ENCODE peak calls at places on chromosomes 6 and 20, in six cellular contexts. T is GM23248; C is A549; P is stimulated activated CD4-positive, alpha-beta T cell treated with anti-CD3 and anti-CD28 coated beads, Interleukin-2, amount 100 ng/mL, for 48 hours; G is neural crest cell; V is activated CD4-positive, alpha-beta T cell treated with anti-CD3 and anti-CD28 coated beads for 24 hours. N is an unnamed sample.

GRCh38 chr20:45322952-45323383 is 14.9 kb upstream of the MATN4 start:
- DNase-seq in T (peak), C (peak), P (no peak), G (no peak), V (no peak), N (peak)

GRCh38 chr20:25203891-25204320 is 8.4 kb downstream of the ENTPD6 start:
- DNase-seq in T (no peak), C (no peak), P (no peak), G (no peak), V (no peak), N (no peak)

GRCh38 chr6:16511048-16511660 is 250.1 kb downstream of the ATXN1 start:
- DNase-seq in T (peak), C (peak), P (no peak), G (no peak), V (no peak), N (no peak)

GRCh38 chr20:20174089-20174835 is 121.9 kb downstream of the CFAP61 start:
- DNase-seq in T (no peak), C (no peak), P (no peak), G (no peak), V (no peak), N (no peak)

GRCh38 chr6:16154904-16155303 is 26.0 kb downstream of the MYLIP start:
- DNase-seq in T (peak), C (no peak), P (no peak), G (no peak), V (no peak), N (no peak)

GRCh38 chr20:38612921-38613320 is 11.3 kb downstream of the ARHGAP40 start:
- DNase-seq in T (no peak), C (no peak), P (no peak), G (no peak), V (no peak), N (no peak)

GRCh38 chr20:61608275-61609085 is 356.4 kb downstream of the CDH4 start:
- DNase-seq in T (peak), C (peak), P (no peak), G (peak), V (no peak), N (peak)

GRCh38 chr6:168105813-168106660 is 27.0 kb upstream of the FRMD1 start:
- DNase-seq in T (peak), C (no peak), P (no peak), G (no peak), V (no peak), N (no peak)

GRCh38 chr6:34015576-34015975 is 130.3 kb downstream of the GRM4 start:
- DNase-seq in T (peak), C (no peak), P (no peak), G (no peak), V (no peak), N (no peak)

GRCh38 chr6:43172127-43173007 is 1.3 kb downstream of the SRF start:
- DNase-seq in T (peak), C (peak), P (peak), G (peak), V (no peak), N (peak)

GRCh38 chr6:99333068-99333467 is 16.4 kb downstream of the FAXC start:
- DNase-seq in T (no peak), C (no peak), P (no peak), G (no peak), V (no peak), N (no peak)

GRCh38 chr6:11172501-11173337 is 59.7 kb downstream of the NEDD9 start:
- DNase-seq in T (peak), C (peak), P (peak), G (peak), V (peak), N (peak)

GRCh38 chr6:41280658-41281057 is 5.8 kb downstream of the TREM1 start:
- DNase-seq in T (no peak), C (no peak), P (no peak), G (no peak), V (no peak), N (no peak)

GRCh38 chr6:134065706-134066105 is 13.3 kb upstream of the SLC2A12 start:
- DNase-seq in T (peak), C (peak), P (peak), G (no peak), V (no peak), N (no peak)

GRCh38 chr6:148700713-148701392 is 46.0 kb upstream of the UST start:
- DNase-seq in T (peak), C (no peak), P (no peak), G (no peak), V (no peak), N (peak)

GRCh38 chr6:34284563-34285545 is 36.0 kb upstream of the SMIM29 start:
- DNase-seq in T (peak), C (no peak), P (no peak), G (peak), V (no peak), N (no peak)

GRCh38 chr6:46014054-46014453 is 1.6 kb downstream of the CLIC5 start:
- DNase-seq in T (no peak), C (no peak), P (no peak), G (no peak), V (no peak), N (no peak)

GRCh38 chr6:51045548-51045947 is 226.9 kb downstream of the TFAP2B start:
- DNase-seq in T (no peak), C (no peak), P (no peak), G (no peak), V (no peak), N (no peak)

GRCh38 chr6:72672906-72673305 is 51.0 kb downstream of the KCNQ5 start:
- DNase-seq in T (no peak), C (no peak), P (no peak), G (no peak), V (no peak), N (no peak)

GRCh38 chr6:43355862-43356590 is 13.4 kb downstream of the ZNF318 start:
- DNase-seq in T (peak), C (peak), P (no peak), G (no peak), V (no peak), N (peak)

GRCh38 chr6:89413006-89413400 is 930 bp upstream of the RRAGD start:
- DNase-seq in T (no peak), C (no peak), P (no peak), G (no peak), V (no peak), N (no peak)

GRCh38 chr6:149887343-149887742 is 10.6 kb downstream of the RAET1E start:
- DNase-seq in T (peak), C (peak), P (no peak), G (no peak), V (no peak), N (no peak)

GRCh38 chr20:1567392-1568165 is 10.1 kb upstream of the SIRPD start:
- DNase-seq in T (peak), C (peak), P (no peak), G (no peak), V (no peak), N (no peak)

GRCh38 chr6:3195695-3196497 is 31.6 kb downstream of the TUBB2B start:
- DNase-seq in T (peak), C (peak), P (no peak), G (peak), V (no peak), N (no peak)

GRCh38 chr20:11235058-11235457 is 561.3 kb upstream of the JAG1 start:
- DNase-seq in T (peak), C (no peak), P (no peak), G (no peak), V (no peak), N (no peak)

GRCh38 chr20:7624886-7625285 is 315.4 kb downstream of the HAO1 start:
- DNase-seq in T (no peak), C (no peak), P (no peak), G (no peak), V (no peak), N (no peak)

GRCh38 chr6:132021552-132022375 is 70.6 kb upstream of the CCN2 start:
- DNase-seq in T (no peak), C (peak), P (no peak), G (no peak), V (no peak), N (no peak)

GRCh38 chr20:58688838-58689237 is 3.8 kb upstream of the NPEPL1 start:
- DNase-seq in T (no peak), C (no peak), P (no peak), G (no peak), V (no peak), N (no peak)

GRCh38 chr6:38499697-38500096 is 140.0 kb downstream of the BTBD9 start:
- DNase-seq in T (peak), C (no peak), P (no peak), G (no peak), V (no peak), N (no peak)

GRCh38 chr6:72709436-72709835 is 87.6 kb downstream of the KCNQ5 start:
- DNase-seq in T (no peak), C (no peak), P (no peak), G (no peak), V (no peak), N (no peak)

GRCh38 chr6:56314683-56315523 is 67.5 kb upstream of the COL21A1 start:
- DNase-seq in T (peak), C (peak), P (peak), G (peak), V (no peak), N (peak)

GRCh38 chr6:52881662-52881995 is 27.9 kb downstream of the GSTA3 start:
- DNase-seq in T (no peak), C (no peak), P (no peak), G (no peak), V (no peak), N (no peak)

GRCh38 chr6:157982580-157983438 is 1.1 kb downstream of the SYNJ2 start:
- DNase-seq in T (peak), C (peak), P (no peak), G (no peak), V (no peak), N (peak)

GRCh38 chr20:33408716-33409654 is 7.7 kb upstream of the CDK5RAP1 start:
- DNase-seq in T (no peak), C (no peak), P (no peak), G (no peak), V (no peak), N (no peak)

N was measured in HuH-7.5.